ENCODE peak calls at places on chromosome 4, in five cellular contexts. C is RCC 7860; U is non-pigmented ciliary epithelial cell; E is left ventricle myocardium superior; S is stimulated activated CD8-positive, alpha-beta memory T cell treated with anti-CD3 and anti-CD28 coated beads, Interleukin-15, amount 100 ng/mL, for 4 hours. Y is an unnamed sample.

GRCh38 chr4:32775049-32775448 is 2054.9 kb downstream of the PCDH7 start:
- DNase-seq in C (peak), U (no peak), E (no peak), S (no peak), Y (no peak)

GRCh38 chr4:23878912-23879732 is 10.7 kb downstream of the PPARGC1A start:
- DNase-seq in C (no peak), U (no peak), E (no peak), S (no peak), Y (no peak)

GRCh38 chr4:25030283-25031076 is at the start of gene LGI2:
- DNase-seq in C (no peak), U (no peak), E (peak), S (no peak), Y (peak)

GRCh38 chr4:4479366-4479765 is 62.5 kb downstream of the STX18 start:
- DNase-seq in C (no peak), U (no peak), E (no peak), S (no peak), Y (no peak)

GRCh38 chr4:67580577-67580976 is 22.1 kb downstream of the STAP1 start:
- DNase-seq in C (no peak), U (no peak), E (no peak), S (no peak), Y (no peak)

GRCh38 chr4:121769341-121769740 is 4.4 kb upstream of the SMIM43 start:
- DNase-seq in C (no peak), U (no peak), E (no peak), S (no peak), Y (no peak)

GRCh38 chr4:94698187-94698586 is 59.6 kb upstream of the BMPR1B start:
- DNase-seq in C (no peak), U (no peak), E (no peak), S (no peak), Y (no peak)

GRCh38 chr4:174629265-174629664 is 107.0 kb upstream of the HPGD start:
- DNase-seq in C (peak), U (no peak), E (no peak), S (no peak), Y (no peak)

GRCh38 chr4:96146686-96147085 is 306.8 kb downstream of the PDHA2 start:
- DNase-seq in C (no peak), U (no peak), E (no peak), S (no peak), Y (no peak)